ENCODE peak calls at places on chromosomes 7 and 10, in six cellular contexts. J, L, U, E, O and V are unnamed samples.

GRCh38 chr7:82057476-82057875 is 287.6 kb upstream of the HGF start:
- DNase-seq in J (no peak), L (no peak), U (no peak), E (no peak), O (no peak), V (no peak)

GRCh38 chr7:100678291-100678984 is 4.9 kb downstream of the GNB2 start:
- DNase-seq in J (peak), L (no peak), U (no peak), E (no peak), O (no peak), V (no peak)

GRCh38 chr7:126185959-126186580 is 1066.7 kb downstream of the GRM8 start:
- DNase-seq in J (no peak), L (no peak), U (no peak), E (peak), O (no peak), V (peak)

GRCh38 chr10:69726850-69727249 is 74.9 kb upstream of the COL13A1 start:
- DNase-seq in J (peak), L (no peak), U (no peak), E (no peak), O (peak), V (no peak)

GRCh38 chr7:2786607-2787116 is 57.4 kb downstream of the GNA12 start:
- DNase-seq in J (no peak), L (no peak), U (no peak), E (no peak), O (no peak), V (no peak)

GRCh38 chr10:55410415-55410885 is 609.4 kb upstream of the PCDH15 start:
- DNase-seq in J (no peak), L (no peak), U (no peak), E (peak), O (peak), V (peak)

GRCh38 chr10:114616103-114616502 is 42.0 kb downstream of the ABLIM1 start:
- DNase-seq in J (no peak), L (no peak), U (no peak), E (no peak), O (no peak), V (no peak)

GRCh38 chr7:34087892-34088891 is 182.9 kb downstream of the BMPER start:
- DNase-seq in J (no peak), L (no peak), U (peak), E (peak), O (no peak), V (no peak)

GRCh38 chr10:15084502-15084922 is 4.1 kb downstream of the ACBD7 start:
- DNase-seq in J (no peak), L (no peak), U (peak), E (peak), O (peak), V (no peak)

GRCh38 chr7:120064565-120064964 is 208.4 kb upstream of the KCND2 start:
- DNase-seq in J (no peak), L (no peak), U (no peak), E (no peak), O (no peak), V (no peak)

GRCh38 chr7:134293029-134293740 is 23.5 kb downstream of the SLC35B4 start:
- DNase-seq in J (no peak), L (peak), U (no peak), E (peak), O (no peak), V (no peak)

GRCh38 chr7:79909124-79909641 is 225.4 kb upstream of the GNAI1 start:
- DNase-seq in J (no peak), L (no peak), U (no peak), E (no peak), O (no peak), V (no peak)

GRCh38 chr10:25805986-25806385 is 128.0 kb upstream of the MYO3A start:
- DNase-seq in J (no peak), L (no peak), U (no peak), E (no peak), O (no peak), V (no peak)

GRCh38 chr7:74355091-74355490 is 65.9 kb downstream of the CLIP2 start:
- DNase-seq in J (no peak), L (no peak), U (peak), E (no peak), O (no peak), V (no peak)

GRCh38 chr10:96270564-96270963 is 805 bp downstream of the BLNK start:
- DNase-seq in J (no peak), L (no peak), U (no peak), E (no peak), O (no peak), V (no peak)

GRCh38 chr10:48463318-48464003 is 141.4 kb downstream of the ARHGAP22 start:
- DNase-seq in J (peak), L (no peak), U (no peak), E (peak), O (no peak), V (no peak)

GRCh38 chr7:155681663-155682062 is 37.2 kb downstream of the RBM33 start:
- DNase-seq in J (no peak), L (no peak), U (no peak), E (no peak), O (no peak), V (no peak)